ENCODE peak calls at places on chromosomes 7 and 10, in eight cellular contexts. K is foreskin fibroblast; D is effector CD4-positive, alpha-beta T cell; U is putamen; B is NCI-H1694; J is CD4-positive, CD25-positive, alpha-beta regulatory T cell; V is hippocampal formation; T is heart left ventricle. C is an unnamed sample.

GRCh38 chr7:121300685-121301084 is 28.1 kb upstream of the WNT16 start:
- DNase-seq in B (no peak), K (no peak), U (no peak), J (no peak), D (no peak), T (no peak), V (no peak), C (no peak)

GRCh38 chr7:105713488-105714465 is 132.5 kb upstream of the EFCAB10 start:
- DNase-seq in V (no peak), J (no peak), K (peak), T (no peak), D (no peak), B (no peak), U (no peak), C (no peak)

GRCh38 chr10:69242844-69243212 is 22.7 kb downstream of the HKDC1 start:
- DNase-seq in D (no peak), B (no peak), J (no peak), T (no peak), V (peak), K (no peak), U (peak), C (no peak)

GRCh38 chr7:155456772-155457543 is 971 bp upstream of the EN2 start:
- DNase-seq in V (peak), D (no peak), J (no peak), B (no peak), K (peak), T (peak), U (peak), C (no peak)

GRCh38 chr7:27997188-27997707 is 183.3 kb downstream of the JAZF1 start:
- DNase-seq in T (no peak), K (no peak), J (no peak), B (no peak), D (no peak), U (no peak), V (no peak), C (no peak)

GRCh38 chr7:54802841-54803240 is 43.8 kb upstream of the SEC61G start:
- DNase-seq in B (no peak), T (no peak), V (no peak), U (no peak), J (no peak), D (no peak), K (peak), C (no peak)

GRCh38 chr10:130808243-130808642 is 503.3 kb downstream of the TCERG1L start:
- DNase-seq in T (no peak), B (no peak), K (no peak), V (no peak), D (no peak), J (no peak), U (no peak), C (no peak)

GRCh38 chr7:111784971-111785575 is 222.8 kb upstream of the IMMP2L start:
- DNase-seq in B (no peak), K (no peak), V (no peak), T (no peak), J (no peak), U (peak), D (no peak), C (no peak)

GRCh38 chr10:73060738-73061635 is 35.7 kb downstream of the P4HA1 start:
- DNase-seq in T (no peak), U (no peak), K (peak), V (no peak), B (peak), D (no peak), J (peak), C (peak)

GRCh38 chr7:4240813-4241612 is 441.1 kb upstream of the FOXK1 start:
- DNase-seq in K (no peak), V (no peak), T (no peak), B (no peak), D (no peak), U (no peak), J (no peak), C (no peak)

GRCh38 chr10:59575269-59575668 is 134.4 kb downstream of the SLC16A9 start:
- DNase-seq in B (no peak), D (no peak), T (no peak), J (no peak), V (no peak), U (no peak), K (peak), C (no peak)

GRCh38 chr7:5630670-5631069 is 150.8 kb downstream of the RNF216 start:
- DNase-seq in K (peak), D (peak), J (no peak), T (no peak), B (no peak), V (no peak), U (no peak), C (no peak)

GRCh38 chr7:158821173-158822021 is 7.9 kb downstream of the ESYT2 start:
- DNase-seq in J (no peak), V (no peak), B (no peak), T (no peak), U (no peak), D (no peak), K (peak), C (no peak)

GRCh38 chr10:69239816-69240434 is 19.8 kb downstream of the HKDC1 start:
- DNase-seq in K (peak), B (no peak), D (no peak), V (no peak), T (no peak), J (no peak), U (no peak), C (no peak)

GRCh38 chr7:92460109-92460508 is 12.8 kb downstream of the GATAD1 start:
- DNase-seq in D (no peak), J (no peak), T (no peak), V (no peak), U (no peak), K (no peak), B (no peak), C (no peak)

GRCh38 chr7:42956062-42956461 is 23.9 kb downstream of the MRPL32 start:
- DNase-seq in D (no peak), V (no peak), K (no peak), J (no peak), B (no peak), U (no peak), T (no peak), C (no peak)

GRCh38 chr7:29988391-29989256 is 977 bp downstream of the SCRN1 start:
- DNase-seq in U (peak), K (peak), B (no peak), T (peak), J (peak), D (no peak), V (peak), C (peak)

GRCh38 chr10:116464257-116464656 is 36.6 kb downstream of the PNLIPRP3 start:
- DNase-seq in B (no peak), V (no peak), K (no peak), T (no peak), D (no peak), J (no peak), U (no peak), C (no peak)

GRCh38 chr10:63166742-63167258 is 33.7 kb downstream of the NRBF2 start:
- DNase-seq in K (peak), D (no peak), U (peak), B (peak), J (peak), T (no peak), V (peak), C (peak)

GRCh38 chr10:91296471-91296870 is 76.0 kb downstream of the PCGF5 start:
- DNase-seq in K (peak), D (no peak), V (no peak), B (no peak), T (no peak), U (no peak), J (no peak), C (no peak)

GRCh38 chr7:139562491-139562890 is 39.0 kb downstream of the CLEC2L start:
- DNase-seq in V (no peak), B (no peak), J (no peak), K (no peak), D (no peak), T (no peak), U (no peak), C (no peak)

GRCh38 chr7:126574838-126575250 is 677.9 kb downstream of the GRM8 start:
- DNase-seq in B (no peak), V (no peak), T (no peak), J (no peak), K (no peak), U (no peak), D (no peak), C (no peak)

GRCh38 chr7:77351539-77352004 is 64.6 kb downstream of the GSAP start:
- DNase-seq in D (peak), U (no peak), B (no peak), V (no peak), J (peak), K (no peak), T (peak), C (peak)

C was measured in GDM1.